ENCODE peak calls at places on chromosome 6, in six cellular contexts. I is K562, T is astrocyte of the cerebellum, A is BE2C, N is breast epithelium, G is dorsolateral prefrontal cortex. L is an unnamed sample.

GRCh38 chr6:75762063-75762462 is 13.0 kb downstream of the MYO6 start:
- DNase-seq in I (no peak), T (no peak), A (no peak), N (no peak), G (no peak), L (no peak)

GRCh38 chr6:85405175-85405852 is 44.6 kb upstream of the NT5E start:
- DNase-seq in I (no peak), T (peak; percentile 55), A (no peak), N (no peak), G (no peak), L (no peak)

GRCh38 chr6:144017167-144018094 is 9.4 kb upstream of the PLAGL1 start:
- DNase-seq in I (no peak), T (no peak), A (no peak), N (no peak), G (no peak), L (no peak)

GRCh38 chr6:170279977-170280688 is 10.7 kb downstream of the DLL1 start:
- DNase-seq in I (peak; percentile 39), T (no peak), A (peak; percentile 69), N (peak; percentile 35), G (peak; percentile 34), L (peak; percentile 62)

GRCh38 chr6:75870389-75870788 is 121.3 kb downstream of the MYO6 start:
- DNase-seq in I (no peak), T (no peak), A (no peak), N (no peak), G (no peak), L (no peak)

GRCh38 chr6:68967549-68968300 is 332.6 kb downstream of the ADGRB3 start:
- DNase-seq in I (peak; percentile 71), T (peak; percentile 31), A (peak; percentile 69), N (peak; percentile 18), G (peak; percentile 50), L (peak; percentile 79)

GRCh38 chr6:159594106-159594749 is 98.8 kb downstream of the SOD2 start:
- DNase-seq in I (no peak), T (peak; percentile 81), A (no peak), N (no peak), G (no peak), L (no peak)

GRCh38 chr6:8658391-8658790 is 223.0 kb upstream of the SLC35B3 start:
- DNase-seq in I (no peak), T (no peak), A (no peak), N (no peak), G (no peak), L (no peak)

GRCh38 chr6:43009124-43009523 is 4.6 kb downstream of the MEA1 start:
- DNase-seq in I (peak; percentile 58), T (no peak), A (peak; percentile 76), N (no peak), G (peak; percentile 54), L (peak; percentile 23)

GRCh38 chr6:26125015-26125690 is 37.9 kb downstream of the HFE start:
- DNase-seq in I (no peak), T (no peak), A (peak; percentile 16), N (no peak), G (no peak), L (no peak)

GRCh38 chr6:24922854-24923253 is 12.9 kb downstream of the RIPOR2 start:
- DNase-seq in I (no peak), T (no peak), A (no peak), N (no peak), G (no peak), L (no peak)

GRCh38 chr6:143457563-143458359 is 7.2 kb downstream of the PEX3 start:
- DNase-seq in I (no peak), T (no peak), A (no peak), N (no peak), G (no peak), L (no peak)

GRCh38 chr6:118100763-118101162 is 193.7 kb downstream of the SLC35F1 start:
- DNase-seq in I (no peak), T (peak; percentile 9), A (no peak), N (no peak), G (no peak), L (no peak)

GRCh38 chr6:27836783-27837635 is 75.2 kb downstream of the OR2B2 start:
- DNase-seq in I (peak; percentile 75), T (no peak), A (peak; percentile 78), N (no peak), G (no peak), L (no peak)

GRCh38 chr6:25068866-25069265 is 133.1 kb upstream of the RIPOR2 start:
- DNase-seq in I (no peak), T (no peak), A (no peak), N (no peak), G (no peak), L (no peak)

GRCh38 chr6:37987008-37987407 is 167.5 kb downstream of the ZFAND3 start:
- DNase-seq in I (no peak), T (peak; percentile 39), A (no peak), N (no peak), G (no peak), L (no peak)

GRCh38 chr6:135274561-135275293 is 93.6 kb downstream of the MYB start:
- DNase-seq in I (no peak), T (no peak), A (no peak), N (no peak), G (no peak), L (no peak)

GRCh38 chr6:24397631-24398030 is 5.1 kb upstream of the MRS2 start:
- DNase-seq in I (no peak), T (no peak), A (no peak), N (no peak), G (no peak), L (no peak)

GRCh38 chr6:129597023-129597713 is 112.8 kb downstream of the ARHGAP18 start:
- DNase-seq in I (no peak), T (no peak), A (no peak), N (no peak), G (no peak), L (no peak)

GRCh38 chr6:116877743-116878142 is 701 bp downstream of the RFX6 start:
- DNase-seq in I (no peak), T (no peak), A (no peak), N (no peak), G (no peak), L (no peak)

GRCh38 chr6:10146723-10147451 is 268.0 kb downstream of the TFAP2A start:
- DNase-seq in I (peak; percentile 67), T (peak; percentile 6), A (peak; percentile 8), N (no peak), G (peak; percentile 56), L (peak; percentile 7)

GRCh38 chr6:122530440-122531046 is 58.9 kb upstream of the SERINC1 start:
- DNase-seq in I (peak; percentile 51), T (peak; percentile 62), A (peak; percentile 52), N (peak; percentile 18), G (no peak), L (peak; percentile 54)

GRCh38 chr6:36442083-36442670 is 477 bp downstream of the PXT1 start:
- DNase-seq in I (no peak), T (no peak), A (no peak), N (no peak), G (no peak), L (no peak)

GRCh38 chr6:37021356-37022129 is 16.1 kb downstream of the FGD2 start:
- DNase-seq in I (peak; percentile 74), T (no peak), A (peak; percentile 43), N (no peak), G (no peak), L (no peak)

GRCh38 chr6:32096087-32096393 is 13.1 kb downstream of the TNXB start:
- DNase-seq in I (no peak), T (no peak), A (no peak), N (no peak), G (no peak), L (no peak)

GRCh38 chr6:32092760-32093497 is 16.2 kb downstream of the TNXB start:
- DNase-seq in I (no peak), T (no peak), A (no peak), N (no peak), G (peak; percentile 38), L (no peak)

GRCh38 chr6:32096394-32097258 is 12.5 kb downstream of the TNXB start:
- DNase-seq in I (no peak), T (no peak), A (peak; percentile 26), N (no peak), G (no peak), L (no peak)

GRCh38 chr6:32095338-32096086 is 13.6 kb downstream of the TNXB start:
- DNase-seq in I (no peak), T (no peak), A (no peak), N (no peak), G (no peak), L (no peak)
- TF ChIP-seq CTCF in I (no peak), T (peak; percentile 10), A (no peak), N (no peak), G (no peak), L (no peak)

GRCh38 chr6:130713144-130713543 is 114.1 kb upstream of the SMLR1 start:
- DNase-seq in I (no peak), T (no peak), A (no peak), N (no peak), G (peak; percentile 32), L (peak; percentile 68)

DNA sequence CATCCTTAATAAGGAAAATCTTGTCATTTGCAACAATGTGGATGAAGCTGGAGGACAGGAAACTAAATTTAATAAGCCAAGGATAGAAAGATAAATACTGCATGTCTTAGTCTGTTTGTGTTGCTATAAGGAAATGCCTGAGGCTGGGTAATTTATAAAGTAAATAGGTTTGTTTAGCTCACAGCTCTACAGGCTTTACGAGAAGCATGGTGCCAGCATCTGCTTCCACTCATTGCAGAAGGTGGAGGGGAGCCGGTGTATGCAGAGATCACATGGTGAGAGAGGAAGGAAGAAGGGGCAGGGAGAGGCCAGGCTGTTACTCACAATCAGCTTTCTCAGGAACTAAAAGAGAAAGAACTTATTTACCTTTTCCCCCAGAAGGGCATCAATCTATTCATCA is 118.9 kb upstream of the SMLR1 start:
- DNase-seq in I (no peak), T (no peak), A (no peak), N (no peak), G (no peak), L (no peak)
- TF ChIP-seq CTCF in I (no peak), T (no peak), A (no peak), N (no peak), G (no peak), L (no peak)

GRCh38 chr6:50780382-50780781 is 38.3 kb upstream of the TFAP2B start:
- DNase-seq in I (no peak), T (no peak), A (no peak), N (no peak), G (no peak), L (no peak)

DNA sequence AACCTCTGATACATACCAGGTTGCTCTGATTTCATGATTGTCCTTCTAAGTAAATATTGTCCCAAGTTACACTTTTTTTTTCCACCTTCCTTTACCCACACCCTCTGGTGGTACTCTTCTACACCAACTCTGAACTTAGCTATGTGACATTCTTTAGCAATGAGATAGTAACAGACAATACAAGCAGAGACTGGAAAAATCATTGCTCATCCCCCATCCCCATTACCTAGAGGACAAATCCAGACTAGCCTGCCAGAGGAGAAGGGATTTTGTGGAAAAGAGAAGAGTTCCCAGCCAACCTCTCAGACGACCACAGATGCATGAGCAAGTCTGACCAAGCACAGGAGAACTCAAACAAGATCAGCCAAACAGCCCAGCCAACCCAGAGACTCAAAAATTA is 32.8 kb upstream of the TFAP2B start:
- DNase-seq in I (no peak), T (no peak), A (no peak), N (no peak), G (no peak), L (no peak)
- TF ChIP-seq CTCF in I (no peak), T (no peak), A (no peak), N (no peak), G (no peak), L (no peak)

GRCh38 chr6:158194487-158195280 is 26.5 kb downstream of the GTF2H5 start:
- DNase-seq in I (no peak), T (no peak), A (no peak), N (no peak), G (no peak), L (no peak)
- TF ChIP-seq CTCF in I (no peak), T (no peak), A (no peak), N (no peak), G (no peak), L (no peak)

L was measured in nephron progenitor cell.